ENCODE peak calls at places on chromosomes 1 and 21, in nine cellular contexts. Z is psoas muscle; Y is adrenal gland; O is lung; V is right cardiac atrium; N is heart right ventricle; T is mesendoderm; Q is CD8-positive, alpha-beta T cell; S is spleen. X is an unnamed sample.

GRCh38 chr1:1318131-1318652 is 6.3 kb downstream of the INTS11 start:
- DNase-seq in Z (peak; percentile 88), Y (peak; percentile 92), O (peak; percentile 88), V (peak; percentile 93), N (peak; percentile 72), T (peak; percentile 72), Q (no peak), S (no peak), X (peak; percentile 71)

GRCh38 chr1:6603851-6604558 is 1.3 kb upstream of the KLHL21 start:
- DNase-seq in Z (peak; percentile 82), Y (peak; percentile 53), O (peak; percentile 74), V (peak; percentile 94), N (peak; percentile 72), T (peak; percentile 96), Q (peak; percentile 25), S (peak; percentile 87), X (peak; percentile 89)

GRCh38 chr1:23793018-23793781 is 2.3 kb downstream of the LYPLA2 start:
- DNase-seq in Z (no peak), Y (peak; percentile 48), O (peak; percentile 78), V (peak; percentile 74), N (no peak), T (peak; percentile 43), Q (peak; percentile 54), S (peak; percentile 79), X (no peak)

GRCh38 chr1:25875856-25876692 is 566 bp upstream of the PAQR7 start:
- DNase-seq in Z (no peak), Y (peak; percentile 78), O (no peak), V (no peak), N (no peak), T (peak; percentile 74), Q (peak; percentile 36), S (peak; percentile 65), X (no peak)

GRCh38 chr1:243642936-243643335 is 207.1 kb downstream of the AKT3 start:
- DNase-seq in Z (no peak), Y (no peak), O (no peak), V (no peak), N (no peak), T (peak; percentile 74), Q (no peak), S (no peak), X (no peak)

GRCh38 chr1:217747156-217747769 is 116.1 kb downstream of the SPATA17 start:
- DNase-seq in Z (no peak), Y (no peak), O (no peak), V (no peak), N (no peak), T (peak; percentile 17), Q (no peak), S (no peak), X (no peak)

GRCh38 chr21:25997788-25998611 is 172.6 kb downstream of the APP start:
- DNase-seq in Z (no peak), Y (no peak), O (no peak), V (no peak), N (no peak), T (peak; percentile 96), Q (no peak), S (no peak), X (peak; percentile 91)

GRCh38 chr1:84492726-84493125 is 13.5 kb upstream of the SPATA1 start:
- DNase-seq in Z (no peak), Y (no peak), O (no peak), V (no peak), N (no peak), T (no peak), Q (no peak), S (no peak), X (no peak)

GRCh38 chr1:1665815-1666251 is 7.0 kb upstream of the CDK11B start:
- DNase-seq in Z (no peak), Y (no peak), O (no peak), V (peak; percentile 66), N (no peak), T (peak; percentile 44), Q (peak; percentile 47), S (peak; percentile 76), X (peak; percentile 44)

GRCh38 chr1:227892930-227893695 is 54.6 kb downstream of the WNT9A start:
- DNase-seq in Z (no peak), Y (peak; percentile 5), O (no peak), V (no peak), N (no peak), T (no peak), Q (peak; percentile 1), S (no peak), X (peak; percentile 3)

GRCh38 chr1:8463144-8463927 is 145.4 kb downstream of the SLC45A1 start:
- DNase-seq in Z (no peak), Y (no peak), O (no peak), V (peak; percentile 60), N (no peak), T (peak; percentile 51), Q (peak; percentile 11), S (no peak), X (peak; percentile 85)

GRCh38 chr1:246012271-246012854 is 494.7 kb downstream of the SMYD3 start:
- DNase-seq in Z (no peak), Y (no peak), O (no peak), V (no peak), N (no peak), T (peak; percentile 67), Q (no peak), S (no peak), X (no peak)

GRCh38 chr1:113401067-113401466 is 10.8 kb downstream of the MAGI3 start:
- DNase-seq in Z (no peak), Y (no peak), O (no peak), V (no peak), N (no peak), T (no peak), Q (no peak), S (no peak), X (no peak)

GRCh38 chr1:203691454-203691853 is 64.8 kb downstream of the ATP2B4 start:
- DNase-seq in Z (no peak), Y (peak; percentile 27), O (no peak), V (no peak), N (no peak), T (no peak), Q (no peak), S (no peak), X (no peak)

GRCh38 chr1:203695116-203695515 is 68.5 kb downstream of the ATP2B4 start:
- DNase-seq in Z (peak; percentile 22), Y (no peak), O (no peak), V (peak; percentile 68), N (no peak), T (no peak), Q (no peak), S (no peak), X (no peak)

GRCh38 chr1:203692565-203693470 is 66.2 kb downstream of the ATP2B4 start:
- DNase-seq in Z (peak; percentile 85), Y (peak; percentile 89), O (peak; percentile 80), V (peak; percentile 94), N (peak; percentile 75), T (peak; percentile 72), Q (no peak), S (no peak), X (peak; percentile 68)

GRCh38 chr1:203686091-203686632 is 59.5 kb downstream of the ATP2B4 start:
- DNase-seq in Z (no peak), Y (no peak), O (no peak), V (no peak), N (no peak), T (no peak), Q (no peak), S (no peak), X (peak; percentile 79)

GRCh38 chr1:203690730-203691129 is 64.1 kb downstream of the ATP2B4 start:
- DNase-seq in Z (no peak), Y (no peak), O (no peak), V (no peak), N (no peak), T (peak; percentile 82), Q (no peak), S (no peak), X (no peak)
- H3K27me3 ChIP-seq in Z (no peaks in the 10 kb centered on the region), Y (no peaks in the 10 kb centered on the region), O (no peaks in the 10 kb centered on the region), V (no peaks in the 10 kb centered on the region), N (no peaks in the 10 kb centered on the region), T (no peaks in the 10 kb centered on the region), Q (no peaks in the 10 kb centered on the region), S (no peaks in the 10 kb centered on the region), X (no peaks in the 10 kb centered on the region)

DNA sequence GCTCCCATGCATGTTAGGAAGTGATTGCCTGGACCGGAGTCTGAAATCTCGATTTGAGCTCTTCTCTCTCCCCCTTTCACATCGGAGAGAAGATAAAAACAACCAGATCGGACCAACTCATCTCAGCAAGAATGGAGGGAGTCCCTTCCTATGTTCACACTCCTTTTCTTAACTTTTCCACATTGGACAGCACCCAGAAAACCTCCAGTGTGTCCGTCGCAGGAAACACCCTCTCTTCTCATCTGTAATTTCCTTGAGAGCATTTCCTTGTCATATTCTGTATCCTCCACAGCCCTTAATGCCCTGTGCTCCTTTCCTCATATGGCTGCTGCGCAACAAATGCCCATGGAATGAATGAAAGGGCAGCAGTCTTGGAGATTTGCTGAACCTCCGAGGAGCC is 1.5 kb upstream of the TDRD10 start:
- DNase-seq in Z (no peak), Y (no peak), O (no peak), V (no peak), N (no peak), T (no peak), Q (no peak), S (no peak), X (no peak)
- H3K27me3 ChIP-seq in Z (peaks cover 3% of the 10 kb centered on the region), Y (no peaks in the 10 kb centered on the region), O (no peaks in the 10 kb centered on the region), V (no peaks in the 10 kb centered on the region), N (no peaks in the 10 kb centered on the region), T (peaks cover 35% of the 10 kb centered on the region), Q (peaks cover 15% of the 10 kb centered on the region), S (peaks cover 24% of the 10 kb centered on the region), X (peaks cover 8% of the 10 kb centered on the region)

DNA sequence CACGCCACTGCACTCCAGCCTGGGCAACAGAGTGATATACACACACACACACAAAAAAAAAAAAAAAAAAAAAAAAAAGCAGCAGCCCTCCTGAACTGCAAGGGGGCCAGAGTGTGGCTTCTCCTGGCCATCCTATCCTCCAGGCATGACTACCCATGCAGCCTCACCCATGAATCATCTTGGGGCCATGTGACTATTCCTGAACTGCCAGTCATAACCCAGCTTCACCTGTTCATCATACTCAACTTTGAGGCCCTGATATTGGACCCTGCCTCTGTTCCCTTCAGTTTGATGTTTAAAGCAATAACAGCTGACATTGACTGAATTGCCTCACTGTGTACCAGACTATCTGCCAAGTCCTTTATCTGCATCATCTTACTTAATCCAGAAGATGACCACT is 2.8 kb upstream of the HPCAL4 start:
- DNase-seq in Z (no peak), Y (no peak), O (no peak), V (no peak), N (no peak), T (no peak), Q (no peak), S (no peak), X (peak; percentile 86)
- H3K27me3 ChIP-seq in Z (no peaks in the 10 kb centered on the region), Y (peaks cover 25% of the 10 kb centered on the region), O (no peaks in the 10 kb centered on the region), V (no peaks in the 10 kb centered on the region), N (peaks cover 41% of the 10 kb centered on the region), T (peaks cover 49% of the 10 kb centered on the region), Q (no peaks in the 10 kb centered on the region), S (peaks cover 30% of the 10 kb centered on the region), X (peaks cover 2% of the 10 kb centered on the region)

GRCh38 chr1:17990401-17990800 is 117.2 kb upstream of the IGSF21 start:
- DNase-seq in Z (no peak), Y (no peak), O (no peak), V (no peak), N (no peak), T (no peak), Q (no peak), S (no peak), X (no peak)

GRCh38 chr1:17979815-17980214 is 127.8 kb upstream of the IGSF21 start:
- DNase-seq in Z (no peak), Y (no peak), O (no peak), V (no peak), N (no peak), T (no peak), Q (no peak), S (no peak), X (no peak)

GRCh38 chr1:17982197-17982596 is 125.4 kb upstream of the IGSF21 start:
- DNase-seq in Z (no peak), Y (no peak), O (no peak), V (no peak), N (no peak), T (no peak), Q (no peak), S (no peak), X (no peak)

GRCh38 chr1:17984510-17985085 is 123.0 kb upstream of the IGSF21 start:
- DNase-seq in Z (no peak), Y (peak; percentile 23), O (no peak), V (no peak), N (no peak), T (peak; percentile 61), Q (no peak), S (peak; percentile 8), X (peak; percentile 68)
- H3K27me3 ChIP-seq in Z (no peaks in the 10 kb centered on the region), Y (peaks cover 10% of the 10 kb centered on the region), O (peaks cover 3% of the 10 kb centered on the region), V (no peaks in the 10 kb centered on the region), N (peaks cover 20% of the 10 kb centered on the region), T (no peaks in the 10 kb centered on the region), Q (no peaks in the 10 kb centered on the region), S (no peaks in the 10 kb centered on the region), X (no peaks in the 10 kb centered on the region)